ENCODE peak calls at places on chromosomes 5 and 9, in four cellular contexts. One of them, this sample, is unnamed.

GRCh38 chr9:20981486-20981885 is 50.0 kb downstream of the HACD4 start:
- DNase-seq in WTC11: no peak
- DNase-seq in K562: no peak
- DNase-seq in SK-N-SH: no peak
- DNase-seq in this sample: no peak

GRCh38 chr5:59608745-59609144 is 284.8 kb downstream of the PDE4D start:
- DNase-seq in WTC11: no peak
- DNase-seq in K562: no peak
- DNase-seq in SK-N-SH: no peak
- DNase-seq in this sample: no peak

GRCh38 chr5:125140855-125141254 is 394.4 kb upstream of the ZNF608 start:
- DNase-seq in WTC11: no peak
- DNase-seq in K562: no peak
- DNase-seq in SK-N-SH: no peak
- DNase-seq in this sample: no peak

GRCh38 chr9:132762896-132763295 is 92.6 kb downstream of the GTF3C4 start:
- DNase-seq in WTC11: no peak
- DNase-seq in K562: no peak
- DNase-seq in SK-N-SH: no peak
- DNase-seq in this sample: no peak

GRCh38 chr5:173010021-173010420 is 26.4 kb downstream of the ATP6V0E1 start:
- DNase-seq in WTC11: no peak
- DNase-seq in K562: no peak
- DNase-seq in SK-N-SH: no peak
- DNase-seq in this sample: peak

GRCh38 chr5:86981898-86982297 is 285.8 kb upstream of the RASA1 start:
- DNase-seq in WTC11: no peak
- DNase-seq in K562: no peak
- DNase-seq in SK-N-SH: no peak
- DNase-seq in this sample: no peak

GRCh38 chr5:151770383-151771258 is 1.1 kb upstream of the G3BP1 start:
- DNase-seq in WTC11: peak
- DNase-seq in K562: peak
- DNase-seq in SK-N-SH: peak
- DNase-seq in this sample: no peak

GRCh38 chr5:565782-566445 is 41.7 kb upstream of the SLC9A3 start:
- DNase-seq in WTC11: peak
- DNase-seq in K562: no peak
- DNase-seq in SK-N-SH: no peak
- DNase-seq in this sample: no peak

GRCh38 chr9:95570150-95570549 is 53.4 kb upstream of the PTCH1 start:
- DNase-seq in WTC11: no peak
- DNase-seq in K562: no peak
- DNase-seq in SK-N-SH: no peak
- DNase-seq in this sample: no peak

GRCh38 chr5:148799737-148800527 is 26.5 kb upstream of the ADRB2 start:
- DNase-seq in WTC11: no peak
- DNase-seq in K562: no peak
- DNase-seq in SK-N-SH: no peak
- DNase-seq in this sample: no peak

GRCh38 chr5:72709341-72709740 is 107.1 kb upstream of the TNPO1 start:
- DNase-seq in WTC11: no peak
- DNase-seq in K562: no peak
- DNase-seq in SK-N-SH: no peak
- DNase-seq in this sample: no peak

GRCh38 chr9:92147030-92147853 is 32.0 kb upstream of the SPTLC1 start:
- DNase-seq in WTC11: no peak
- DNase-seq in K562: peak
- DNase-seq in SK-N-SH: no peak
- DNase-seq in this sample: no peak

GRCh38 chr9:108191065-108191464 is 664.7 kb downstream of the ACTL7B start:
- DNase-seq in WTC11: no peak
- DNase-seq in K562: no peak
- DNase-seq in SK-N-SH: no peak
- DNase-seq in this sample: no peak
- TF ChIP-seq USF1 in WTC11: no peak
- TF ChIP-seq USF1 in K562: no peak
- TF ChIP-seq USF1 in SK-N-SH: no peak
- TF ChIP-seq USF1 in this sample: no peak

GRCh38 chr9:110156416-110156815 is 51.5 kb downstream of the C9orf152 start:
- DNase-seq in WTC11: no peak
- DNase-seq in K562: no peak
- DNase-seq in SK-N-SH: no peak
- DNase-seq in this sample: no peak
- TF ChIP-seq USF1 in WTC11: no peak
- TF ChIP-seq USF1 in K562: no peak
- TF ChIP-seq USF1 in SK-N-SH: no peak
- TF ChIP-seq USF1 in this sample: no peak

DNA sequence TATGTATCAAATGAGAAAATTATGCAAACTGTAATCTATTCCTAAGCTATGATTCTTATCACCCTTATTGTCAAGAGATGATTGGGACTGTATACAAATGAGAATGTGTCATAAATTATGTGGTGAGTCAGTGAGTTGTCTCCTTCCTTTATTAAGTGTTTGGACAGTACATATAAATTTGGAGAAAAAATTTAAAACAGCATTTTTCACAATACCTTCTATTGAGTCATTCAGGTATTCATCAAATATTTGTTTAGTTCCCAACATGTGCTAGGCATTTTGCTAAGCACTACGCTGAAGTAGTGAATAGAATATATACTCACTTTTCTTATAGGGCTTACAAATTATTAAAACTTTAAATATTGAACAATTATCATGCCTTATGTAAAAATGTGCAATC is 36.3 kb upstream of the PTPRD start:
- DNase-seq in WTC11: no peak
- DNase-seq in K562: no peak
- DNase-seq in SK-N-SH: no peak
- DNase-seq in this sample: no peak
- TF ChIP-seq USF1 in WTC11: no peak
- TF ChIP-seq USF1 in K562: no peak
- TF ChIP-seq USF1 in SK-N-SH: no peak
- TF ChIP-seq USF1 in this sample: no peak

GRCh38 chr9:83596899-83597504 is 25.9 kb upstream of the IDNK start:
- DNase-seq in WTC11: peak
- DNase-seq in K562: peak
- DNase-seq in SK-N-SH: peak
- DNase-seq in this sample: no peak

GRCh38 chr9:83598487-83598886 is 24.5 kb upstream of the IDNK start:
- DNase-seq in WTC11: no peak
- DNase-seq in K562: no peak
- DNase-seq in SK-N-SH: no peak
- DNase-seq in this sample: no peak

GRCh38 chr9:83601463-83601862 is 21.5 kb upstream of the IDNK start:
- DNase-seq in WTC11: no peak
- DNase-seq in K562: no peak
- DNase-seq in SK-N-SH: no peak
- DNase-seq in this sample: no peak

DNA sequence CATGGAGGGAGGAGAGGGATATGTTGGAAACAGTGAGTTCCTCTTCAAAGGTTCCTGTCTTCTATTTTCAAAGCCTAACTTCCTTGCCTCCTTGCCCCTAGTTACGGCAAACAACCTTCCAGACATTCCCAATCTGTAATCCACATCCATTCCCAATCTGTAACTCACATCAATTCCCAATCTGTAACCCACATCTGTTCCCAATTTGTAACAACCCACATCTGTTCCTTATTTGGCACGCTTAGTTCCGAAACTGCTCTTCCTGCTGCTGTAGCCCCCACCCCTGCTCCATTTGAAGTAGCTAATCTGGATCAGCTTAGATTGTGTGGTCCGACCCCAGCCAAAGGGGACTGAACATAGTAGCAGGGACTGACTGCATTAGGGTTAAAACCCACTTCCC is 23.9 kb upstream of the IDNK start:
- DNase-seq in WTC11: no peak
- DNase-seq in K562: no peak
- DNase-seq in SK-N-SH: peak
- DNase-seq in this sample: no peak
- TF ChIP-seq USF1 in WTC11: no peak
- TF ChIP-seq USF1 in K562: no peak
- TF ChIP-seq USF1 in SK-N-SH: no peak
- TF ChIP-seq USF1 in this sample: no peak

GRCh38 chr5:40915341-40915926 is 6.1 kb downstream of the C7 start:
- DNase-seq in WTC11: no peak
- DNase-seq in K562: no peak
- DNase-seq in SK-N-SH: no peak
- DNase-seq in this sample: no peak
- TF ChIP-seq USF1 in WTC11: no peak
- TF ChIP-seq USF1 in K562: no peak
- TF ChIP-seq USF1 in SK-N-SH: no peak
- TF ChIP-seq USF1 in this sample: no peak

GRCh38 chr9:38067892-38068615 is 973 bp downstream of the SHB start:
- DNase-seq in WTC11: peak
- DNase-seq in K562: peak
- DNase-seq in SK-N-SH: peak
- DNase-seq in this sample: no peak

GRCh38 chr9:38067611-38067891 is 1.5 kb downstream of the SHB start:
- DNase-seq in WTC11: peak
- DNase-seq in K562: no peak
- DNase-seq in SK-N-SH: peak
- DNase-seq in this sample: no peak

GRCh38 chr9:38068866-38069628 is at the start of gene SHB:
- DNase-seq in WTC11: peak
- DNase-seq in K562: peak
- DNase-seq in SK-N-SH: peak
- DNase-seq in this sample: no peak

GRCh38 chr9:38066907-38067610 is 2.0 kb downstream of the SHB start:
- DNase-seq in WTC11: peak
- DNase-seq in K562: peak
- DNase-seq in SK-N-SH: no peak
- DNase-seq in this sample: no peak

DNA sequence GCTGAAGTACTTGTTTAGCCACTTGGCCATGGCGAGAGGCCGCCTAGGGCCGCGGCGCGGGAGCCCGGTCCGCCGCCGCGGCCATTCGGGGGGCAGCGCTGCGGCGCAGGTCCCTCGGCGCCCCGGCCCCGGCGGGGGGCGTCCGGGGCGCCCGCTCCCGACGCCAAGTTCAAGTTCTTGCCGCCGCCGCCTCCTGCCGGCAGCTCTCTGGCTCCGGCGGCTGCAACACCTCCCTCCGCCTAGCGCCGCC is 486 bp downstream of the SHB start:
- DNase-seq in WTC11: no peak
- DNase-seq in K562: peak
- DNase-seq in SK-N-SH: peak
- DNase-seq in this sample: no peak
- TF ChIP-seq USF1 in WTC11: no peak
- TF ChIP-seq USF1 in K562: no peak
- TF ChIP-seq USF1 in SK-N-SH: no peak
- TF ChIP-seq USF1 in this sample: no peak

GRCh38 chr9:107708786-107709185 is 219.2 kb upstream of the KLF4 start:
- DNase-seq in WTC11: no peak
- DNase-seq in K562: no peak
- DNase-seq in SK-N-SH: no peak
- DNase-seq in this sample: no peak

GRCh38 chr9:107711528-107711927 is 222.0 kb upstream of the KLF4 start:
- DNase-seq in WTC11: no peak
- DNase-seq in K562: no peak
- DNase-seq in SK-N-SH: peak
- DNase-seq in this sample: no peak

GRCh38 chr9:107710552-107710951 is 221.0 kb upstream of the KLF4 start:
- DNase-seq in WTC11: no peak
- DNase-seq in K562: no peak
- DNase-seq in SK-N-SH: no peak
- DNase-seq in this sample: no peak

GRCh38 chr9:107710988-107711387 is 221.4 kb upstream of the KLF4 start:
- DNase-seq in WTC11: no peak
- DNase-seq in K562: no peak
- DNase-seq in SK-N-SH: no peak
- DNase-seq in this sample: no peak

DNA sequence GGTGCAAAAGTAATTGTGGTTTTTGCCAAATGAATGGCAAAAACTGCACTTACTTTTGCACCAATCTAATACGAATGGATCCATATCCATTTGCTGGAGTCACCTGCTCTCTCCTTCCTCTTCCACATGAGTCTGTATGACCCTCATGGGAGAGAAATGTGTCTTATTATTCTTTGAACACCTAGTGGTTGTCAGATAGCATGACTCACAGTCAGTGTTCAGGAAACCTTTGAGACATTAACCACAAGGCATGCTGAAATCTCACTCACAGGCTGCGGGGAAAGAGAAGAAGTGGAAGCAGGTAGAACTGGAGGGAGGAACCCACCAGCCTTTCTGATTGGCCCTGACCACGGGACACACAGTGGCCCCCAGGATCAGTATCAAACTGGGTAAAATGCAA is 222.8 kb upstream of the KLF4 start:
- DNase-seq in WTC11: no peak
- DNase-seq in K562: no peak
- DNase-seq in SK-N-SH: no peak
- DNase-seq in this sample: no peak
- TF ChIP-seq USF1 in WTC11: no peak
- TF ChIP-seq USF1 in K562: no peak
- TF ChIP-seq USF1 in SK-N-SH: no peak
- TF ChIP-seq USF1 in this sample: no peak

DNA sequence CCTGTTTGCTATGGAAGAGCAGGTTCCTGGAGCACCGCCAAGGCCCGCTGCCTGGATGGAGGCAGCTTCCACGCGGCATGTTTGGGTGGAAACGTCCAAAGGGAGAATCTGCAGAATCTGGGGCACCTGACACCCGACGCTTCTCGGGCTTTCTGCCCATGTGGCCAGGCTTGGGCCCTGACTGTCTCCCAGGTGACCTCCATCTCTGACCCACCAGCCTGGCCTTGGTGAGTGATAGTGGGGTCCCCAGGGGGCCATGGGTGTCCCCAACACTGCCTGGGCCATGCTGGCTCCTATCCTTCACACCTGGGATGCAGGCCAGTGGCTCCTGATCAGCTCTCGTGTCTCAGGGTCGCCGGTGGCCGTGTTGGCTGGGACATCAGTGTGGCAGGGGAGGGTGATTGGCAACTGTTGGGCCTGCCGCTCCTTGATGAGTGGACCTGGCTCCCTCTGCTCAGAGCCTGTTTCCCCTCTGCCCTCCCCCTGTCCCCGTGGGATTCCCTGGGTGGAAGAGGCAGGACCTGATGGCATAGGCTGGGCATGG is 34.0 kb downstream of the GLT6D1 start:
- DNase-seq in WTC11: no peak
- DNase-seq in K562: no peak
- DNase-seq in SK-N-SH: peak
- DNase-seq in this sample: no peak
- TF ChIP-seq USF1 in WTC11: no peak
- TF ChIP-seq USF1 in K562: no peak
- TF ChIP-seq USF1 in SK-N-SH: no peak
- TF ChIP-seq USF1 in this sample: no peak

This sample was measured in GM12878.